ENCODE peak calls at places on chromosomes 16 and 17, in eight cellular contexts. R, S, W, L, O, T, U and H are unnamed samples.

GRCh38 chr17:3004150-3004801 is 59.1 kb downstream of the OR1D5 start:
- DNase-seq in R (peak), S (peak), W (peak), L (peak), O (peak), T (peak), U (peak), H (peak)

GRCh38 chr17:2703181-2703580 is 8.4 kb downstream of the CLUH start:
- DNase-seq in R (no peak), S (no peak), W (no peak), L (peak), O (no peak), T (no peak), U (no peak), H (no peak)

GRCh38 chr17:69669441-69670178 is 255.1 kb downstream of the MAP2K6 start:
- DNase-seq in R (no peak), S (no peak), W (peak), L (no peak), O (no peak), T (no peak), U (no peak), H (peak)

GRCh38 chr17:77174928-77175720 is 34.4 kb downstream of the SEC14L1 start:
- DNase-seq in R (no peak), S (no peak), W (no peak), L (no peak), O (peak), T (no peak), U (no peak), H (no peak)

GRCh38 chr17:6927290-6927844 is 68.5 kb upstream of the ALOX12 start:
- DNase-seq in R (peak), S (no peak), W (peak), L (no peak), O (peak), T (no peak), U (peak), H (peak)

GRCh38 chr16:61323456-61323855 is 712.8 kb downstream of the CDH8 start:
- DNase-seq in R (peak), S (no peak), W (no peak), L (no peak), O (peak), T (no peak), U (peak), H (no peak)

GRCh38 chr17:77117415-77117814 is 23.4 kb upstream of the SEC14L1 start:
- DNase-seq in R (peak), S (no peak), W (peak), L (no peak), O (no peak), T (no peak), U (peak), H (no peak)

GRCh38 chr16:1140582-1140981 is 12.3 kb upstream of the CACNA1H start:
- DNase-seq in R (no peak), S (no peak), W (no peak), L (no peak), O (no peak), T (no peak), U (no peak), H (no peak)

GRCh38 chr17:14323522-14323981 is 22.7 kb downstream of the HS3ST3B1 start:
- DNase-seq in R (no peak), S (no peak), W (no peak), L (no peak), O (no peak), T (no peak), U (no peak), H (no peak)

GRCh38 chr17:61495161-61495857 is 43.1 kb downstream of the TBX4 start:
- DNase-seq in R (peak), S (no peak), W (peak), L (no peak), O (peak), T (no peak), U (no peak), H (peak)

GRCh38 chr17:1907818-1908698 is 78.3 kb downstream of the RPA1 start:
- DNase-seq in R (peak), S (peak), W (peak), L (no peak), O (peak), T (no peak), U (peak), H (peak)

GRCh38 chr16:72877374-72878028 is 170.4 kb downstream of the ZFHX3 start:
- DNase-seq in R (peak), S (no peak), W (peak), L (peak), O (peak), T (peak), U (peak), H (peak)

DNA sequence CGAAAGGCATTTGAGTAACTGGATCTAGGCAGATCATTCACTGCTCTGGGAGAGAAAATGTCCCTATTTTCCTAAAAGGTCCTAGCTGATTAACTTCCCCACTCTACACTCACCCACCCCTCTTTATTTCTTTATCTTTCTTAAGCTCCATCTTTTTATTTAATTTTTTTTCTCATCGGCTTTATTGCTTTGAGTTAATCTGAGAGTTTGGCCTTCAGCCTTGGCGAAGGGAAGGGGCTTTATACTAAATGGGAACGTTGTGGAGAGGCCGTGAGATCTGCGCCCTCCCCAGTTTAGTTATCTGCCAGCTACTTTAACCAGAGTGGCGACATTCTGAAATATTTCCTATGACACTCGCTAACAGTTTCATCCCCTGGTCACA is 882 bp upstream of the TOX3 start:
- DNase-seq in R (no peak), S (no peak), W (no peak), L (no peak), O (no peak), T (no peak), U (no peak), H (no peak)
- H3K4me3 ChIP-seq in R (no peak), S (no peak), W (no peak), L (no peak), O (no peak), T (no peak), U (no peak), H (no peak)

GRCh38 chr17:63847525-63848249 is 5.2 kb upstream of the SMARCD2 start:
- DNase-seq in R (no peak), S (no peak), W (no peak), L (no peak), O (no peak), T (no peak), U (no peak), H (no peak)
- TF ChIP-seq CTCF in R (no peak), S (no peak), W (no peak), L (no peak), O (no peak), T (no peak), U (no peak), H (no peak)

DNA sequence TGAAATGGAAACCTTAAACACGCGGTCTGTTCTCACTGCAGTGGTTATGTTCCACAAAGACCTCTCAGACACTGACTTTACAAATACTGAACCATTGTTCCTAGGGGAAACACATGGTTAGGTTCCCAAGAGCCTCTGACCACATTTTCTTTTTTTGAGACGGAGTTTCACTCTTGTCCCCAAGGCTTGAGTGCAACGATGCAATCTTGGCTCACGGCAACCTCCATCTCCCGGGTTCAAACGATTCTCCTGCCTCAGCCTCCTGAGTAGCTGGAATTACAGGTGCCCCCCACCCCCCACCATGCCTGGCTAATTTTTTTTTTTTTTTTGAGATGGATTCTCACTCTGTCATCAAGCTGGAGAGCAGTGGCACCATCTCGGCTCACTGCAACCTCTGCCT is 179.7 kb downstream of the RBFOX3 start:
- DNase-seq in R (no peak), S (no peak), W (no peak), L (no peak), O (no peak), T (no peak), U (no peak), H (no peak)
- H3K4me3 ChIP-seq in R (no peak), S (no peak), W (no peak), L (no peak), O (no peak), T (no peak), U (no peak), H (no peak)

GRCh38 chr17:39951924-39952664 is 10.7 kb upstream of the GSDMA start:
- DNase-seq in R (no peak), S (no peak), W (no peak), L (peak), O (no peak), T (no peak), U (no peak), H (no peak)

GRCh38 chr17:39953471-39953888 is 9.3 kb upstream of the GSDMA start:
- DNase-seq in R (no peak), S (no peak), W (no peak), L (no peak), O (no peak), T (no peak), U (no peak), H (no peak)

GRCh38 chr17:39950871-39951348 is 11.9 kb upstream of the GSDMA start:
- DNase-seq in R (peak), S (no peak), W (peak), L (no peak), O (no peak), T (no peak), U (peak), H (no peak)

GRCh38 chr17:39954876-39955275 is 7.9 kb upstream of the GSDMA start:
- DNase-seq in R (no peak), S (no peak), W (no peak), L (no peak), O (no peak), T (no peak), U (no peak), H (no peak)

DNA sequence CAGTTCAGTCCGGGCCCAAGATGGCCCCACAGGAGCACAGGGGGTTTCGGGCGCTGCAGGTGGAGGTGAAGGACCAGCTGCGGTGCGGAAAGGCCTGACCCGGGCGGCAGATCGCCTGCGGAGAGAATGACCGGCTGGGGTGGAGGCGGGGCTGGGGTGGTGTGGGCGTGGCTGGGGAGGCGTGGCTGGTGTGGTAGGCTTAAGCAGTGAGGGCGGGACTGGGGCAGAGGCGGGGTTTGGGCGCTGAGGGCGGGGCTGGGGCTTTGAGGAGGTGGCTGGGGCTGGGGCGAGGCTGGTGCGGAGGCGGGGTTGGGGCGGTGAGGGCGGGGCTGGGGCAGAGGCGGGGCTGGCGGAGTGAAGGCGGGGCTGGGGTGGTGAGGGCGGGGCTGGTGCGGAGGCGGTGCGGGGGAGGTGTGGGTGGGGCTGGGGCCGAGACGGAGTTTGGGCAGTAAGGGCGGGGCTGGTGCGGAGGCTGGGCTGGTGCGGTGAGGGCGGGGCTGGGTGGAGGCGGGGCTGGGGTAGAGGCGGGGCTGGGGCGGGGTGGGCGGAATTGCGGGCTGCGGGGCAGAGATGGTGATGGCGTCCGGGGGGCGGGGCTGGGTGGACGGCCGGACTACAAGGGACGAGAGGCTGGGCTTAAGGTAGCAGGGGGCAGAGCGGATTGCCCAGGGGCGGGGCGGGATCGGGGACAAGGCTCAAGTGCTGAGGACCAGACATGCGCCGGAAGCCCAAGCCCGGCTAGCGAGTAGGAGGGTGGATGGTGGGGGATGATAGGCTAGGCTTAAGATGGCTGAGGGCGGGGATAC is 9.9 kb upstream of the GSDMA start:
- DNase-seq in R (peak), S (peak), W (peak), L (peak), O (peak), T (peak), U (peak), H (peak)
- TF ChIP-seq CTCF in R (no peak), S (no peak), W (no peak), L (no peak), O (no peak), T (no peak), U (no peak), H (no peak)

GRCh38 chr16:87276926-87277325 is 40.3 kb downstream of the C16orf95 start:
- DNase-seq in R (no peak), S (no peak), W (no peak), L (no peak), O (no peak), T (no peak), U (no peak), H (no peak)

GRCh38 chr16:87274808-87275207 is 42.4 kb downstream of the C16orf95 start:
- DNase-seq in R (peak), S (no peak), W (peak), L (no peak), O (no peak), T (no peak), U (peak), H (no peak)

GRCh38 chr16:87276091-87276561 is 41.1 kb downstream of the C16orf95 start:
- DNase-seq in R (no peak), S (no peak), W (no peak), L (no peak), O (no peak), T (no peak), U (no peak), H (no peak)

GRCh38 chr16:87278191-87279093 is 38.8 kb downstream of the C16orf95 start:
- DNase-seq in R (peak), S (peak), W (peak), L (peak), O (peak), T (peak), U (peak), H (peak)

GRCh38 chr16:87279094-87279658 is 38.0 kb downstream of the C16orf95 start:
- DNase-seq in R (no peak), S (no peak), W (no peak), L (no peak), O (no peak), T (no peak), U (no peak), H (no peak)
- H3K4me3 ChIP-seq in R (no peak), S (no peak), W (no peak), L (no peak), O (no peak), T (no peak), U (no peak), H (no peak)

DNA sequence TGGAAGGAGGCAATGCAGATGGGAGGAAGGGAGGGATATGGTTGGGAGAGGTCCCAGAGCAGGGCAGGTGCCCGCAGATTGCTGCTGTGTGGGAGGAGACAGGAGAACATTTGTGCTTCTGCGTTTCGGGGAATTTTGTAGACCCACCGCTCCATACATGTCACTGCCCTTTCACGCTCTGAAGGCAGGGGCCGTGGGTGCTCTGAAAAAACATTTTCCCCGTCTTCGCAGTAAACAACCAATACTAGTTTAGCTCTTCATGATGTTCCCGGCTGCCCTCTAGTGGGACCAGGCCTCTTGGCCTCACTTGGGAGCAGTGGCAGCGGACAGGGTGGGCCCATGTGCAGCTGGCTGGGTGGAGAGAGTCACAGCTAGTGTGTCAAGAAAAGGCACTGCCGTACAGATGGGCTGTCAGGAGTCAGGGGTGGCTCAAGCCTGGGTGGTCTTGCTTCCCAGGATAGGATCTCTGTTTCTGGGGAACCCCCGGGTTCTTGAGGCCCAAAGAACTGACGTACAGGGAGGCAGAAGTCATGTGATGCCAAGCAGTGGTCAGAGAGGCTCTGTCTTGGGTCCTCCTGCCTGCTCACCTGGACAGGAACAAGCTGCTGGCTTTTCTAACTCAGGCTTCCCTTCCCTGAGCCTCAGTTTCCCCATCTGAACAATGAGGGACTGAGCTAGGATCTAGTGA is 46.5 kb upstream of the CPNE2 start:
- DNase-seq in R (peak), S (peak), W (peak), L (peak), O (peak), T (peak), U (peak), H (peak)
- TF ChIP-seq CTCF in R (peak), S (peak), W (peak), L (peak), O (peak), T (peak), U (peak), H (peak)